ENCODE peak calls at places on chromosomes 2 and 18, in four cellular contexts. G is K562, O is HepG2, V is GM12878. X is an unnamed sample.

GRCh38 chr2:241064008-241064801 is 37.9 kb downstream of the MTERF4 start:
- DNase-seq in O (no peak), G (no peak), V (no peak), X (no peak)

GRCh38 chr18:51070545-51070944 is 40.5 kb downstream of the SMAD4 start:
- DNase-seq in O (no peak), G (no peak), V (no peak), X (no peak)

GRCh38 chr2:1286929-1287328 is 126.3 kb upstream of the TPO start:
- DNase-seq in V (no peak), O (no peak), G (no peak), X (no peak)

GRCh38 chr2:95001117-95001551 is 24.4 kb upstream of the MAL start:
- DNase-seq in O (no peak), V (no peak), G (no peak), X (no peak)

GRCh38 chr2:144999040-144999875 is 479.3 kb upstream of the ZEB2 start:
- DNase-seq in O (no peak), G (no peak), V (no peak), X (no peak)

GRCh38 chr2:163465440-163465839 is 270.4 kb downstream of the FIGN start:
- DNase-seq in V (no peak), O (no peak), G (no peak), X (no peak)

GRCh38 chr18:36035253-36035652 is 32.1 kb downstream of the RPRD1A start:
- DNase-seq in O (no peak), G (no peak), V (no peak), X (no peak)

GRCh38 chr2:63048367-63049171 is 2.1 kb upstream of the OTX1 start:
- DNase-seq in V (no peak), O (no peak), G (no peak), X (no peak)

GRCh38 chr2:128643221-128644065 is 324.8 kb upstream of the HS6ST1 start:
- DNase-seq in V (no peak), O (no peak), G (no peak), X (no peak)

GRCh38 chr2:23457990-23458689 is 73.2 kb downstream of the KLHL29 start:
- DNase-seq in O (no peak), G (no peak), V (no peak), X (no peak)

GRCh38 chr2:10301946-10302478 is 692 bp upstream of the HPCAL1 start:
- DNase-seq in G (no peak), V (no peak), O (peak), X (no peak)

GRCh38 chr2:99085400-99085799 is 56.1 kb upstream of the C2orf15 start:
- DNase-seq in G (no peak), O (peak), V (no peak), X (no peak)

GRCh38 chr2:127428057-127428814 is 10.0 kb downstream of the PROC start:
- DNase-seq in O (no peak), V (no peak), G (no peak), X (no peak)

GRCh38 chr2:115491394-115491793 is 1049.0 kb downstream of the DPP10 start:
- DNase-seq in O (no peak), G (no peak), V (no peak), X (no peak)

GRCh38 chr2:27370816-27371620 is 602 bp downstream of the SNX17 start:
- DNase-seq in G (peak), O (no peak), V (peak), X (no peak)

GRCh38 chr2:182980115-182980514 is 58.1 kb downstream of the NCKAP1 start:
- DNase-seq in V (no peak), O (peak), G (peak), X (peak)

GRCh38 chr2:7191927-7192326 is 274.7 kb downstream of the RNF144A start:
- DNase-seq in V (no peak), O (peak), G (no peak), X (no peak)

GRCh38 chr2:144099746-144100438 is 420.0 kb downstream of the ZEB2 start:
- DNase-seq in V (no peak), G (no peak), O (no peak), X (no peak)

GRCh38 chr18:47574966-47575365 is 323.5 kb upstream of the SKOR2 start:
- DNase-seq in O (peak), G (no peak), V (no peak), X (no peak)

GRCh38 chr2:85605406-85606115 is 3.1 kb upstream of the TMEM150A start:
- DNase-seq in V (no peak), O (peak), G (no peak), X (no peak)

GRCh38 chr2:206855585-206856433 is 83.5 kb upstream of the CPO start:
- DNase-seq in O (no peak), G (no peak), V (no peak), X (no peak)

GRCh38 chr2:228446732-228447131 is 265.2 kb upstream of the SPHKAP start:
- DNase-seq in O (no peak), G (no peak), V (no peak), X (no peak)

GRCh38 chr2:222950886-222951285 is 90.0 kb downstream of the ACSL3 start:
- DNase-seq in G (no peak), O (no peak), V (no peak), X (no peak)

GRCh38 chr2:10258326-10258725 is 44.4 kb upstream of the HPCAL1 start:
- DNase-seq in V (no peak), G (no peak), O (no peak), X (no peak)

GRCh38 chr2:319059-319600 is 31.2 kb upstream of the ALKAL2 start:
- DNase-seq in G (no peak), O (no peak), V (no peak), X (no peak)

GRCh38 chr18:519019-519879 is 18.7 kb upstream of the COLEC12 start:
- DNase-seq in V (peak), O (no peak), G (peak), X (no peak)

GRCh38 chr2:215271466-215271865 is 40.4 kb upstream of the ATIC start:
- DNase-seq in O (no peak), V (no peak), G (no peak), X (no peak)
- TF ChIP-seq TARDBP in O (no peak), V (no peak), G (no peak), X (no peak)

GRCh38 chr2:35504419-35504818 is 851.2 kb upstream of the CRIM1 start:
- DNase-seq in O (no peak), V (no peak), G (no peak), X (no peak)

GRCh38 chr2:35508601-35509000 is 847.0 kb upstream of the CRIM1 start:
- DNase-seq in G (no peak), V (no peak), O (no peak), X (no peak)

GRCh38 chr2:35501076-35501475 is 854.5 kb upstream of the CRIM1 start:
- DNase-seq in O (no peak), V (no peak), G (no peak), X (no peak)

GRCh38 chr2:35503738-35504160 is 851.8 kb upstream of the CRIM1 start:
- DNase-seq in V (no peak), G (no peak), O (no peak), X (no peak)

GRCh38 chr2:35503311-35503710 is 852.3 kb upstream of the CRIM1 start:
- DNase-seq in V (no peak), O (no peak), G (no peak), X (no peak)
- TF ChIP-seq SP1 in V (no peak), O (no peak), G (no peak), X (no peak)

DNA sequence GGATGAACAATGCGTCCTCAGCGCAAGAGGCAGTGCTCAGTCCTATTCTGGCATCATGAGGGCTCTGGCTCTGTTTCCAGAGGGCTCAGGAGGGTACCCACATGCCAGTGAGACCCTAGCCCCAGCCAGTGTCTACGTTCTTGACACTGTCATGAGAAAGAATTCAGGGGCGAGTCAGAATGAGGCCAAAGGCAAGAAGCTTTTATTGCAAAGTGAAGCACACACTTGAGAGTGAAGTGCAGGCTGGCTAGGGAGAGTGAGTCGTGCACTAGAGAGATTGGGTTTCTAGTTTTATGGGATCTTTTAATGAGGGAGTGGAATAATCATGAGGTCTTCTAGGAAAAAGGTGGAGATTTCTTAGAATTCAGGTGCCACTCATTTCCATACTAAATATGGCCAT is 164.1 kb downstream of the DCDC2C start:
- DNase-seq in V (no peak), G (no peak), O (no peak), X (no peak)
- TF ChIP-seq TARDBP in V (no peak), G (no peak), O (no peak), X (no peak)

GRCh38 chr18:77030201-77030600 is 102.4 kb downstream of the MBP start:
- DNase-seq in V (no peak), O (no peak), G (no peak), X (no peak)
- TF ChIP-seq SP1 in V (no peak), O (no peak), G (no peak), X (no peak)

DNA sequence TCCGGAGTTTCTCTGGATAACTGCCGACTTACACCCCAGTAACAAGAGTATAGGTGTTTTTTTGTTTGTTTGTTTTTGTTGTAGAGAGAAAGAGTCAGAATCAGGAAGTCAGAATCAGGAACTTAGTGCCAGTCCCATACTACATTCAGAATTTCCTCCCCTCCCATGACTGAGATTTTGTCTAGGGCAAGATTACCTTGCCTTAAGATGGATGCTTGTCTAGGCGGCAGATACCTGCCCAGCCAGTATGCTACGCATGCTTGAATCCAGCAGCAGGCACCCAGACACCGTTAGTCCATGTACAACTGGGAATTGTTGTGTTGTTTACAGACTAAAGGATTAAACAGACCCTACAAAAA is 6.1 kb downstream of the XRCC5 start:
- DNase-seq in V (no peak), O (no peak), G (no peak), X (peak)
- TF ChIP-seq TARDBP in V (no peak), O (no peak), G (no peak), X (no peak)

GRCh38 chr18:65721634-65722033 is 29.2 kb upstream of the CDH7 start:
- DNase-seq in G (no peak), V (no peak), O (no peak), X (no peak)

GRCh38 chr18:65725421-65726050 is 25.3 kb upstream of the CDH7 start:
- DNase-seq in O (peak), V (no peak), G (no peak), X (peak)
- TF ChIP-seq SP1 in O (no peak), V (no peak), G (no peak), X (no peak)

DNA sequence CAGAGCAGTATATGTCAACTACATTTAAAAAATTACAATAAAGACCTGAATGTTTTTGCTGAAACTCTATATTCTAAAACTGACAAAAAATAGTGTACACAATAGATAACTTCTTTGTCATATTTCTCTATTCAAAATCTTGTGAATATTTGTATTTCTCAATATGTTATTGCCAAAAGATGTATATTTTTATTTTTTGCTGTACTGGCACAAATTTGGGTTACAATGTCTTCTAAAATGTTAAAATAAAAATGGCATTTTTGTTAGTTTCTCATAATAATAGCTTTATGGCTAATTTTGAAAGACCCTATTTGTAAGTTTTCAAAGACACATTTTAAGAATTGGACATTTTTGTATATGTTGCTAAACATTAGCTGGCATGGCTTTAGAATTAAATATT is 630 bp upstream of the ARHGEF33 start:
- DNase-seq in V (no peak), G (no peak), O (no peak), X (no peak)
- TF ChIP-seq TARDBP in V (no peak), G (no peak), O (no peak), X (no peak)

GRCh38 chr18:57075716-57076400 is 71.0 kb upstream of the BOD1L2 start:
- DNase-seq in V (no peak), G (no peak), O (no peak), X (no peak)
- TF ChIP-seq SP1 in V (no peak), G (no peak), O (no peak), X (no peak)